ENCODE peak calls at places on chromosomes 13 and 19, in seven cellular contexts. One of them, this sample, is unnamed.

GRCh38 chr13:31409678-31410356 is 210.0 kb downstream of the B3GLCT start:
- DNase-seq in progenitor cell of endocrine pancreas: no peak
- DNase-seq in IMR-90: no peak
- DNase-seq in neural progenitor cell: peak; percentile 26
- DNase-seq in uterus: no peak
- DNase-seq in NCI-H1048: no peak
- DNase-seq in NCI-H187: no peak
- DNase-seq in this sample: no peak

GRCh38 chr19:34308381-34309367 is 54.3 kb downstream of the GARRE1 start:
- DNase-seq in progenitor cell of endocrine pancreas: no peak
- DNase-seq in IMR-90: no peak
- DNase-seq in neural progenitor cell: no peak
- DNase-seq in uterus: no peak
- DNase-seq in NCI-H1048: no peak
- DNase-seq in NCI-H187: no peak
- DNase-seq in this sample: no peak

GRCh38 chr19:30519607-30520205 is 147.5 kb downstream of the ZNF536 start:
- DNase-seq in progenitor cell of endocrine pancreas: no peak
- DNase-seq in IMR-90: no peak
- DNase-seq in neural progenitor cell: no peak
- DNase-seq in uterus: no peak
- DNase-seq in NCI-H1048: no peak
- DNase-seq in NCI-H187: no peak
- DNase-seq in this sample: no peak

GRCh38 chr19:48982280-48982679 is 10.8 kb downstream of the GYS1 start:
- DNase-seq in progenitor cell of endocrine pancreas: no peak
- DNase-seq in IMR-90: no peak
- DNase-seq in neural progenitor cell: peak; percentile 63
- DNase-seq in uterus: no peak
- DNase-seq in NCI-H1048: no peak
- DNase-seq in NCI-H187: no peak
- DNase-seq in this sample: no peak

GRCh38 chr13:44259045-44260042 is 114.3 kb upstream of the SERP2 start:
- DNase-seq in progenitor cell of endocrine pancreas: no peak
- DNase-seq in IMR-90: peak; percentile 66
- DNase-seq in neural progenitor cell: no peak
- DNase-seq in uterus: no peak
- DNase-seq in NCI-H1048: no peak
- DNase-seq in NCI-H187: no peak
- DNase-seq in this sample: peak; percentile 69

GRCh38 chr13:39779337-39780270 is 124.1 kb downstream of the COG6 start:
- DNase-seq in progenitor cell of endocrine pancreas: no peak
- DNase-seq in IMR-90: peak; percentile 36
- DNase-seq in neural progenitor cell: no peak
- DNase-seq in uterus: no peak
- DNase-seq in NCI-H1048: no peak
- DNase-seq in NCI-H187: no peak
- DNase-seq in this sample: no peak

GRCh38 chr13:24228852-24229458 is 68.4 kb downstream of the SPATA13 start:
- DNase-seq in progenitor cell of endocrine pancreas: no peak
- DNase-seq in IMR-90: peak; percentile 81
- DNase-seq in neural progenitor cell: peak; percentile 75
- DNase-seq in uterus: no peak
- DNase-seq in NCI-H1048: no peak
- DNase-seq in NCI-H187: peak; percentile 3
- DNase-seq in this sample: no peak

GRCh38 chr13:52644108-52644507 is 1.9 kb downstream of the HNRNPA1L2 start:
- DNase-seq in progenitor cell of endocrine pancreas: no peak
- DNase-seq in IMR-90: peak; percentile 54
- DNase-seq in neural progenitor cell: no peak
- DNase-seq in uterus: no peak
- DNase-seq in NCI-H1048: no peak
- DNase-seq in NCI-H187: no peak
- DNase-seq in this sample: no peak

GRCh38 chr13:94660695-94661324 is 51.5 kb downstream of the SOX21 start:
- DNase-seq in progenitor cell of endocrine pancreas: no peak
- DNase-seq in IMR-90: peak; percentile 41
- DNase-seq in neural progenitor cell: peak; percentile 47
- DNase-seq in uterus: no peak
- DNase-seq in NCI-H1048: no peak
- DNase-seq in NCI-H187: no peak
- DNase-seq in this sample: no peak

GRCh38 chr19:32224371-32225244 is 120.8 kb upstream of the ZNF507 start:
- DNase-seq in progenitor cell of endocrine pancreas: peak; percentile 62
- DNase-seq in IMR-90: peak; percentile 15
- DNase-seq in neural progenitor cell: peak; percentile 82
- DNase-seq in uterus: peak; percentile 70
- DNase-seq in NCI-H1048: no peak
- DNase-seq in NCI-H187: no peak
- DNase-seq in this sample: peak; percentile 32

GRCh38 chr13:77584111-77584510 is 48.6 kb downstream of the SCEL start:
- DNase-seq in progenitor cell of endocrine pancreas: no peak
- DNase-seq in IMR-90: no peak
- DNase-seq in neural progenitor cell: no peak
- DNase-seq in uterus: no peak
- DNase-seq in NCI-H1048: peak; percentile 85
- DNase-seq in NCI-H187: no peak
- DNase-seq in this sample: no peak

GRCh38 chr19:47697863-47698609 is 15.2 kb upstream of the EHD2 start:
- DNase-seq in progenitor cell of endocrine pancreas: peak; percentile 57
- DNase-seq in IMR-90: peak; percentile 76
- DNase-seq in neural progenitor cell: peak; percentile 94
- DNase-seq in uterus: peak; percentile 86
- DNase-seq in NCI-H1048: peak; percentile 26
- DNase-seq in NCI-H187: no peak
- DNase-seq in this sample: peak; percentile 30

GRCh38 chr19:10044390-10044789 is 31.1 kb downstream of the RDH8 start:
- DNase-seq in progenitor cell of endocrine pancreas: no peak
- DNase-seq in IMR-90: no peak
- DNase-seq in neural progenitor cell: no peak
- DNase-seq in uterus: no peak
- DNase-seq in NCI-H1048: no peak
- DNase-seq in NCI-H187: no peak
- DNase-seq in this sample: no peak

GRCh38 chr19:6417713-6418561 is 6.7 kb downstream of the KHSRP start:
- DNase-seq in progenitor cell of endocrine pancreas: no peak
- DNase-seq in IMR-90: peak; percentile 5
- DNase-seq in neural progenitor cell: peak; percentile 66
- DNase-seq in uterus: peak; percentile 66
- DNase-seq in NCI-H1048: no peak
- DNase-seq in NCI-H187: no peak
- DNase-seq in this sample: no peak

GRCh38 chr19:47152632-47153031 is 22.0 kb downstream of the SAE1 start:
- DNase-seq in progenitor cell of endocrine pancreas: no peak
- DNase-seq in IMR-90: peak; percentile 47
- DNase-seq in neural progenitor cell: no peak
- DNase-seq in uterus: no peak
- DNase-seq in NCI-H1048: no peak
- DNase-seq in NCI-H187: no peak
- DNase-seq in this sample: no peak

GRCh38 chr19:6088677-6089063 is 21.6 kb downstream of the RFX2 start:
- DNase-seq in progenitor cell of endocrine pancreas: no peak
- DNase-seq in IMR-90: peak; percentile 49
- DNase-seq in neural progenitor cell: no peak
- DNase-seq in uterus: no peak
- DNase-seq in NCI-H1048: no peak
- DNase-seq in NCI-H187: no peak
- DNase-seq in this sample: no peak

GRCh38 chr19:5585461-5586299 is 17.9 kb upstream of the TINCR start:
- DNase-seq in progenitor cell of endocrine pancreas: no peak
- DNase-seq in IMR-90: no peak
- DNase-seq in neural progenitor cell: peak; percentile 80
- DNase-seq in uterus: peak; percentile 26
- DNase-seq in NCI-H1048: no peak
- DNase-seq in NCI-H187: no peak
- DNase-seq in this sample: peak; percentile 34